ENCODE peak calls at places on chromosome 16, in ten cellular contexts. A, L, V, T, G, D, M, K, I and U are unnamed samples.

GRCh38 chr16:55479560-55480197 is 681 bp downstream of the MMP2 start:
- ATAC-seq in K (no peak), A (no peak), M (no peak), V (no peak), T (no peak), D (no peak), I (no peak), L (no peak), G (no peak), U (no peak)

GRCh38 chr16:87974190-87974589 is 23.0 kb downstream of the BANP start:
- ATAC-seq in D (no peak), T (no peak), A (no peak), G (no peak), M (no peak), L (no peak), I (no peak), V (no peak), K (no peak), U (no peak)

GRCh38 chr16:87843678-87844373 is 25.5 kb downstream of the SLC7A5 start:
- ATAC-seq in A (no peak), L (no peak), I (no peak), G (no peak), M (no peak), V (no peak), D (no peak), K (no peak), T (no peak), U (no peak)

GRCh38 chr16:1961651-1962067 is 2.3 kb downstream of the NDUFB10 start:
- ATAC-seq in V (no peak), I (no peak), G (no peak), T (no peak), D (no peak), K (no peak), M (peak; percentile 4), A (no peak), L (no peak), U (no peak)

GRCh38 chr16:22358000-22358399 is 16.4 kb downstream of the CDR2 start:
- ATAC-seq in I (peak; percentile 87), M (no peak), G (no peak), T (no peak), D (peak; percentile 37), L (no peak), V (no peak), A (no peak), K (no peak), U (peak; percentile 38)

GRCh38 chr16:23922406-23922805 is 86.6 kb downstream of the PRKCB start:
- ATAC-seq in D (peak; percentile 36), G (no peak), I (no peak), A (no peak), M (no peak), V (no peak), T (peak; percentile 53), K (no peak), L (no peak), U (peak; percentile 68)

GRCh38 chr16:4309833-4310266 is 6.0 kb upstream of the GLIS2 start:
- ATAC-seq in K (peak; percentile 6), I (no peak), G (peak; percentile 8), M (peak; percentile 57), V (peak; percentile 0), T (peak; percentile 9), L (no peak), A (no peak), D (peak; percentile 16), U (no peak)

GRCh38 chr16:50743575-50744225 is 1.8 kb downstream of the CYLD start:
- ATAC-seq in L (no peak), D (no peak), G (no peak), M (no peak), V (no peak), I (no peak), K (no peak), T (no peak), A (no peak), U (no peak)

GRCh38 chr16:11757671-11758545 is 15.3 kb upstream of the TXNDC11 start:
- ATAC-seq in V (peak; percentile 54), I (no peak), D (no peak), M (no peak), K (peak; percentile 31), L (no peak), G (no peak), T (no peak), A (peak; percentile 9), U (no peak)

GRCh38 chr16:588639-588888 is 1.3 kb upstream of the RAB40C start:
- ATAC-seq in D (peak; percentile 27), V (no peak), I (peak; percentile 9), A (no peak), L (no peak), K (peak; percentile 0), M (peak; percentile 0), T (peak; percentile 26), G (no peak), U (peak; percentile 24)

GRCh38 chr16:28603381-28604185 is 6.3 kb downstream of the SULT1A1 start:
- ATAC-seq in G (no peak), A (no peak), T (no peak), I (no peak), K (no peak), L (no peak), V (no peak), M (no peak), D (no peak), U (no peak)

GRCh38 chr16:85867189-85867588 is 31.8 kb upstream of the IRF8 start:
- ATAC-seq in D (no peak), T (no peak), G (no peak), I (no peak), A (no peak), M (no peak), K (no peak), L (no peak), V (no peak), U (no peak)

GRCh38 chr16:57500578-57501111 is 14.4 kb upstream of the DOK4 start:
- ATAC-seq in K (no peak), I (peak; percentile 45), G (no peak), T (no peak), M (no peak), D (peak; percentile 76), V (no peak), L (no peak), A (peak; percentile 94), U (peak; percentile 44)

GRCh38 chr16:10647264-10647720 is 47.4 kb downstream of the TEKT5 start:
- ATAC-seq in I (no peak), L (no peak), A (no peak), V (no peak), M (no peak), D (no peak), G (no peak), T (no peak), K (no peak), U (no peak)

GRCh38 chr16:31273676-31274075 is 13.9 kb downstream of the ITGAM start:
- ATAC-seq in G (no peak), M (no peak), V (no peak), D (no peak), I (no peak), L (no peak), A (no peak), K (no peak), T (no peak), U (no peak)

GRCh38 chr16:70715113-70715711 is 29.4 kb upstream of the MTSS2 start:
- ATAC-seq in A (peak; percentile 36), K (peak; percentile 55), T (no peak), D (no peak), L (peak; percentile 45), G (peak; percentile 91), V (peak; percentile 94), M (peak; percentile 51), I (no peak), U (no peak)

GRCh38 chr16:8925455-8925854 is 38.3 kb downstream of the USP7 start:
- ATAC-seq in K (no peak), I (no peak), G (no peak), L (no peak), V (no peak), D (no peak), T (no peak), M (no peak), A (no peak), U (no peak)

GRCh38 chr16:70634861-70635260 is 11.5 kb upstream of the IL34 start:
- ATAC-seq in D (no peak), I (no peak), A (no peak), G (no peak), M (no peak), K (no peak), L (no peak), T (no peak), V (no peak), U (no peak)

GRCh38 chr16:75120253-75120652 is 3.7 kb upstream of the LDHD start:
- ATAC-seq in V (no peak), D (no peak), G (no peak), I (no peak), K (no peak), A (peak; percentile 27), L (no peak), T (no peak), M (no peak), U (no peak)

GRCh38 chr16:30429418-30429677 is 482 bp downstream of the DCTPP1 start:
- ATAC-seq in G (no peak), K (no peak), A (no peak), T (peak; percentile 13), I (peak; percentile 26), V (no peak), D (no peak), M (no peak), L (peak; percentile 14), U (no peak)

GRCh38 chr16:79437764-79438728 is 162.5 kb downstream of the MAF start:
- ATAC-seq in K (peak; percentile 73), T (no peak), V (peak; percentile 86), L (peak; percentile 16), D (no peak), A (peak; percentile 89), M (no peak), G (no peak), I (no peak), U (no peak)

GRCh38 chr16:54750249-54750648 is 180.4 kb upstream of the IRX5 start:
- ATAC-seq in D (no peak), K (no peak), I (no peak), M (no peak), A (no peak), L (no peak), T (no peak), V (no peak), G (no peak), U (no peak)

GRCh38 chr16:89983550-89983949 is 35.0 kb downstream of the DEF8 start:
- ATAC-seq in G (no peak), T (no peak), I (no peak), V (no peak), K (no peak), M (no peak), A (no peak), D (no peak), L (no peak), U (peak; percentile 59)

GRCh38 chr16:55389426-55390073 is 65.5 kb downstream of the IRX6 start:
- ATAC-seq in D (no peak), M (no peak), L (peak; percentile 84), V (peak; percentile 55), I (no peak), G (no peak), K (peak; percentile 56), A (no peak), T (no peak), U (no peak)

GRCh38 chr16:23484501-23485256 is 25.6 kb downstream of the GGA2 start:
- ATAC-seq in L (no peak), K (no peak), T (no peak), D (no peak), I (no peak), G (no peak), V (peak; percentile 19), M (no peak), A (no peak), U (no peak)

GRCh38 chr16:56667581-56668571 is at the start of gene MT1G:
- ATAC-seq in V (peak; percentile 92), M (no peak), K (peak; percentile 85), A (peak; percentile 86), I (peak; percentile 30), G (peak; percentile 73), L (peak; percentile 71), T (peak; percentile 64), D (peak; percentile 75), U (no peak)

GRCh38 chr16:2664522-2665096 is 17.7 kb upstream of the KCTD5 start:
- ATAC-seq in L (no peak), K (no peak), M (no peak), I (no peak), T (no peak), D (no peak), G (no peak), V (no peak), A (no peak), U (no peak)

GRCh38 chr16:22220076-22220453 is 14.0 kb downstream of the EEF2K start:
- ATAC-seq in V (peak; percentile 89), L (no peak), G (no peak), D (no peak), K (peak; percentile 48), T (no peak), A (no peak), M (no peak), I (no peak), U (no peak)